ENCODE peak calls at places on chromosomes 12 and 14, in five cellular contexts. One of them, this sample, is unnamed.

GRCh38 chr12:122437656-122438121 is 15.2 kb upstream of the CLIP1 start:
- DNase-seq in left ventricle myocardium inferior: peak; percentile 51
- DNase-seq in T follicular helper cell: no peak
- DNase-seq in nephron progenitor cell: no peak
- DNase-seq in HTR-8/SVneo: no peak
- DNase-seq in this sample: no peak

GRCh38 chr14:93962701-93963601 is 13.4 kb downstream of the ASB2 start:
- DNase-seq in left ventricle myocardium inferior: no peak
- DNase-seq in T follicular helper cell: peak; percentile 43
- DNase-seq in nephron progenitor cell: peak; percentile 38
- DNase-seq in HTR-8/SVneo: no peak
- DNase-seq in this sample: peak; percentile 41

GRCh38 chr14:105026789-105027563 is 6.1 kb upstream of the CDCA4 start:
- DNase-seq in left ventricle myocardium inferior: no peak
- DNase-seq in T follicular helper cell: no peak
- DNase-seq in nephron progenitor cell: no peak
- DNase-seq in HTR-8/SVneo: no peak
- DNase-seq in this sample: no peak

GRCh38 chr12:62761658-62762057 is 173.3 kb downstream of the PPM1H start:
- DNase-seq in left ventricle myocardium inferior: no peak
- DNase-seq in T follicular helper cell: no peak
- DNase-seq in nephron progenitor cell: no peak
- DNase-seq in HTR-8/SVneo: no peak
- DNase-seq in this sample: no peak

GRCh38 chr14:45990252-45990651 is 661.3 kb downstream of the RPL10L start:
- DNase-seq in left ventricle myocardium inferior: no peak
- DNase-seq in T follicular helper cell: no peak
- DNase-seq in nephron progenitor cell: no peak
- DNase-seq in HTR-8/SVneo: no peak
- DNase-seq in this sample: no peak

GRCh38 chr12:78963439-78964222 is 99.1 kb downstream of the SYT1 start:
- DNase-seq in left ventricle myocardium inferior: no peak
- DNase-seq in T follicular helper cell: no peak
- DNase-seq in nephron progenitor cell: no peak
- DNase-seq in HTR-8/SVneo: no peak
- DNase-seq in this sample: no peak

GRCh38 chr14:50303744-50304471 is 8.1 kb downstream of the L2HGDH start:
- DNase-seq in left ventricle myocardium inferior: peak; percentile 17
- DNase-seq in T follicular helper cell: no peak
- DNase-seq in nephron progenitor cell: no peak
- DNase-seq in HTR-8/SVneo: no peak
- DNase-seq in this sample: no peak

GRCh38 chr14:74867673-74868072 is 8.3 kb downstream of the PROX2 start:
- DNase-seq in left ventricle myocardium inferior: no peak
- DNase-seq in T follicular helper cell: no peak
- DNase-seq in nephron progenitor cell: no peak
- DNase-seq in HTR-8/SVneo: no peak
- DNase-seq in this sample: no peak

GRCh38 chr12:32217354-32218310 is 111.0 kb downstream of the BICD1 start:
- DNase-seq in left ventricle myocardium inferior: no peak
- DNase-seq in T follicular helper cell: no peak
- DNase-seq in nephron progenitor cell: no peak
- DNase-seq in HTR-8/SVneo: peak; percentile 29
- DNase-seq in this sample: no peak

GRCh38 chr14:104363891-104364760 is 215.4 kb upstream of the C14orf180 start:
- DNase-seq in left ventricle myocardium inferior: no peak
- DNase-seq in T follicular helper cell: no peak
- DNase-seq in nephron progenitor cell: no peak
- DNase-seq in HTR-8/SVneo: no peak
- DNase-seq in this sample: no peak

GRCh38 chr12:26431211-26431610 is 235.8 kb downstream of the SSPN start:
- DNase-seq in left ventricle myocardium inferior: no peak
- DNase-seq in T follicular helper cell: no peak
- DNase-seq in nephron progenitor cell: no peak
- DNase-seq in HTR-8/SVneo: no peak
- DNase-seq in this sample: no peak

GRCh38 chr14:71231521-71232393 is 324.5 kb downstream of the PCNX1 start:
- DNase-seq in left ventricle myocardium inferior: no peak
- DNase-seq in T follicular helper cell: no peak
- DNase-seq in nephron progenitor cell: no peak
- DNase-seq in HTR-8/SVneo: no peak
- DNase-seq in this sample: no peak

GRCh38 chr14:36971263-36971855 is 201.0 kb downstream of the SLC25A21 start:
- DNase-seq in left ventricle myocardium inferior: no peak
- DNase-seq in T follicular helper cell: no peak
- DNase-seq in nephron progenitor cell: no peak
- DNase-seq in HTR-8/SVneo: no peak
- DNase-seq in this sample: no peak

GRCh38 chr12:6096527-6096926 is 27.9 kb downstream of the VWF start:
- DNase-seq in left ventricle myocardium inferior: no peak
- DNase-seq in T follicular helper cell: no peak
- DNase-seq in nephron progenitor cell: no peak
- DNase-seq in HTR-8/SVneo: no peak
- DNase-seq in this sample: no peak

GRCh38 chr12:81128930-81129554 is 51.2 kb downstream of the ACSS3 start:
- DNase-seq in left ventricle myocardium inferior: no peak
- DNase-seq in T follicular helper cell: no peak
- DNase-seq in nephron progenitor cell: peak; percentile 26
- DNase-seq in HTR-8/SVneo: peak; percentile 10
- DNase-seq in this sample: no peak

GRCh38 chr12:14193623-14194022 is 171.9 kb upstream of the ATF7IP start:
- DNase-seq in left ventricle myocardium inferior: no peak
- DNase-seq in T follicular helper cell: no peak
- DNase-seq in nephron progenitor cell: no peak
- DNase-seq in HTR-8/SVneo: no peak
- DNase-seq in this sample: no peak

GRCh38 chr14:104187121-104187889 is 48.9 kb downstream of the KIF26A start:
- DNase-seq in left ventricle myocardium inferior: no peak
- DNase-seq in T follicular helper cell: no peak
- DNase-seq in nephron progenitor cell: no peak
- DNase-seq in HTR-8/SVneo: no peak
- DNase-seq in this sample: no peak